ENCODE peak calls at places on chromosomes 11 and 22, in six cellular contexts. E is PC-3, S is GM23248, Y is MM.1S, M is HCT116, F is SK-N-SH. A is an unnamed sample.

GRCh38 chr11:2890466-2891241 is 5.1 kb upstream of the CDKN1C start:
- DNase-seq in S (no peak), E (peak), Y (no peak), F (no peak), M (no peak), A (peak)

GRCh38 chr22:37007666-37008065 is 11.6 kb downstream of the TST start:
- DNase-seq in M (no peak), E (no peak), Y (no peak), F (no peak), S (no peak), A (peak)

GRCh38 chr11:62295504-62295903 is 3.4 kb downstream of the SCGB1D4 start:
- DNase-seq in Y (no peak), F (no peak), M (no peak), E (peak), S (peak), A (peak)

GRCh38 chr22:27973851-27974250 is 54.8 kb upstream of the PITPNB start:
- DNase-seq in E (no peak), S (no peak), Y (no peak), F (no peak), M (no peak), A (peak)

GRCh38 chr22:19886605-19887250 is 32.1 kb upstream of the GNB1L start:
- DNase-seq in F (no peak), Y (no peak), M (no peak), E (no peak), S (peak), A (no peak)

GRCh38 chr11:43937434-43938411 is 4.7 kb upstream of the C11orf96 start:
- DNase-seq in M (peak), Y (no peak), E (peak), F (no peak), S (peak), A (no peak)

GRCh38 chr11:61120865-61121831 is 18.9 kb downstream of the CD5 start:
- DNase-seq in Y (no peak), F (peak), E (no peak), M (no peak), S (peak), A (no peak)

GRCh38 chr11:27699242-27699925 is 871 bp downstream of the BDNF start:
- DNase-seq in Y (no peak), F (peak), M (no peak), S (peak), E (peak), A (peak)

GRCh38 chr11:36455658-36456111 is 54.4 kb downstream of the TRAF6 start:
- DNase-seq in Y (no peak), M (no peak), E (peak), S (peak), F (peak), A (peak)

GRCh38 chr22:28444659-28445058 is 235.0 kb downstream of the TTC28 start:
- DNase-seq in M (no peak), S (peak), E (no peak), Y (no peak), F (no peak), A (no peak)

GRCh38 chr22:39243443-39244072 is 1.2 kb downstream of the PDGFB start:
- DNase-seq in S (no peak), E (peak), M (no peak), Y (peak), F (no peak), A (peak)

GRCh38 chr11:11604340-11604992 is 17.3 kb downstream of the GALNT18 start:
- DNase-seq in S (no peak), M (no peak), E (no peak), F (no peak), Y (no peak), A (no peak)

DNA sequence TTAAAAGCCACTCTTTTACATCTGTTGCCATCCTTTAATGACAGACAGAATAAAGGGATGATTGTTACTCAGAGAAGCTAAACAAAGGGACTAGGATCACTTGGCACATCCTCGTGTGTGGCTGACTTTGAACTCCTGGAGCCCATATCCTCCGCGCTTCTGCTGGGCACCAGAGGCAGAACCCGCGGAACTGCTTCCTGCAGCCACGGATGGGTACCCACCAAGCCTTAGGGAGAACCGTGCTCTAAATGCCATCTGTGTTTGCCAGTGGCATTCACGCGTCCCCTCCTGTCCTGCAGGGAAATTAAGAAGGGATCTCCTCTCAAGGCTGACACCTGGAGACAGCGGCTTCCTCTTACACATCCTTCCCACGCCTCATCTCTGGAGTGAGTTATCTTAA is 294.4 kb downstream of the NTM start:
- DNase-seq in E (no peak), F (no peak), M (no peak), Y (no peak), S (no peak), A (no peak)
- H3K9ac ChIP-seq in E (no peak), F (no peak), M (no peak), Y (no peak), S (no peak), A (no peak)

DNA sequence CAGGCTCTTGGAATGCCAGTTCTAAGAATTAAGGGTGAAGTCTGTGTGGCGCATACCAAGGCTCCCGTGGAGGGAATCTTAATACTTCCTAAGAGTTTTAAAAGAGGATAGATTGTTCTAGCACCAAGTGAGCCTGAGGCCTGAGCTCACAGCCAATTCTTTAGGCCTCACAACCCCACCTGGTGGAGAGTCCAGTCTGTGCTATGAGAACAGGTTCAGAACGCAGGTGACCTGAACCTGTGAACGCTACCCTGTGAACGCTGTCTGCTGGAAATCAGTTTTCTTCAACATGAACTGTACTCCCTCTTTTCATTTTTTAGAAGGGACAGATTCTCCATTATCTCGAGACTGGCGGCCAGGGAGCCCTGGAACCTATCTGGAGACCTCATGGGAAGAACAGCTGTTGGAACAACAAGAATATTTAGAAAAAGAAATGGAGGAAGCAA is 43.2 kb upstream of the DLAT start:
- DNase-seq in S (peak), F (peak), M (peak), E (peak), Y (peak), A (peak)
- H3K4me2 ChIP-seq in S (no peak), F (no peak), M (no peak), E (peak), Y (no peak), A (peak)

GRCh38 chr11:126113515-126113957 is 50.9 kb upstream of the CDON start:
- DNase-seq in F (peak), Y (no peak), S (peak), E (peak), M (peak), A (peak)
- TF ChIP-seq EZH2phosphoT487 in F (no peak), Y (no peak), S (no peak), E (peak), M (no peak), A (no peak)

DNA sequence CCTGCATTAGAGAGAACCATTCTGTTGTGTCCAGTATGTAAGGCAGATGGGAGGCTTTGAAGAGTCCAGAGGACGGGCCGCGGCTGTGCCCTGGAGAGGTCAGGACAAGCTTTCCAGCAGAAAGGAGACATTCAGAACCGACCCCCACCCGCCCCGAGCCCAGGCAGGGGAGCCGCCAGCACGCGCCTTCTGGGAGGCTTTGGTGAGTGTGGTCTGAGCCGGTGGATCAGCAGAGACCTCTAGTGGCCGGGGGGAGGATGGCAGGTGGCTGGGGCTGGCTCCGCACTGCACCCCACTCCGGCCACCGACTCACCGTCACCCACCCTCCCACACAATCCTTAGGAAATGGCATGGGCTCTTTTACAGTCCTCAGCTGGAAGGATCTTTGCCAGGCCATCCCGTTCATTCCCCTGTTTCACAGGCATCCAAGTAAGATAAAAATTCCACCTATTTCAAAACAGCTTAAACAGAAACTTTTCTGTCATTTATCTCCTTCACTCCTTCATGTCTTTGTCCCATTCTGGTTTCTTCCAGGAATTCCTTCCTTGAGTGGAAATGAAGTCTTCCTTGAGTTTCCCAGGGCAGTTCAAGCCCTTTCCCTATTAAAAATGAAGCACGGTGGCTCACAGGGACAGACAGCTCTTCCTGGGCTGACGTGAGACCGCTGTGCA is 91.1 kb downstream of the FEZ1 start:
- DNase-seq in E (peak), M (peak), S (peak), Y (peak), F (peak), A (peak)
- H3K9ac ChIP-seq in E (no peak), M (no peak), S (no peak), Y (no peak), F (no peak), A (no peak)

GRCh38 chr11:32435947-32436750 is 810 bp upstream of the WT1 start:
- DNase-seq in E (no peak), F (peak), S (no peak), Y (no peak), M (no peak), A (peak)
- H3K4me2 ChIP-seq in E (peak), F (no peak), S (peak), Y (no peak), M (no peak), A (peak)

GRCh38 chr11:83051760-83052671 is 19.7 kb downstream of the RAB30 start:
- DNase-seq in Y (no peak), S (peak), M (no peak), E (peak), F (no peak), A (no peak)
- TF ChIP-seq EZH2phosphoT487 in Y (no peak), S (peak), M (no peak), E (no peak), F (no peak), A (no peak)

DNA sequence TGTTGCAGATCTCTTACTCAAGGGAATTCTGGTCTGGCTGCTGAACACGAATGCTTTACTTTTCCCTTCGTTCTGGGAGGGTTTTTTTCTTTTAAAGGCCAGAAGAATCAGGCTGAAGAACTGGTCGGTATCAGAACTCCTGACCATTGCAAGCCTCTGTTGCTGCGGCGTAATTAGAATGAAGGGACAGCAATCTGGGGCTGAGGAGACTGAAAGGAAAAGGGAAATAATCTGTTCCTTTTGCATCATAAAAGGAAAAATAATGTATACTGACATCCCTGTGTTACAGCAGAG is 652 bp downstream of the SC5D start:
- DNase-seq in E (peak), S (peak), F (no peak), Y (peak), M (no peak), A (no peak)
- H3K9ac ChIP-seq in E (peak), S (peak), F (peak), Y (peak), M (peak), A (peak)

DNA sequence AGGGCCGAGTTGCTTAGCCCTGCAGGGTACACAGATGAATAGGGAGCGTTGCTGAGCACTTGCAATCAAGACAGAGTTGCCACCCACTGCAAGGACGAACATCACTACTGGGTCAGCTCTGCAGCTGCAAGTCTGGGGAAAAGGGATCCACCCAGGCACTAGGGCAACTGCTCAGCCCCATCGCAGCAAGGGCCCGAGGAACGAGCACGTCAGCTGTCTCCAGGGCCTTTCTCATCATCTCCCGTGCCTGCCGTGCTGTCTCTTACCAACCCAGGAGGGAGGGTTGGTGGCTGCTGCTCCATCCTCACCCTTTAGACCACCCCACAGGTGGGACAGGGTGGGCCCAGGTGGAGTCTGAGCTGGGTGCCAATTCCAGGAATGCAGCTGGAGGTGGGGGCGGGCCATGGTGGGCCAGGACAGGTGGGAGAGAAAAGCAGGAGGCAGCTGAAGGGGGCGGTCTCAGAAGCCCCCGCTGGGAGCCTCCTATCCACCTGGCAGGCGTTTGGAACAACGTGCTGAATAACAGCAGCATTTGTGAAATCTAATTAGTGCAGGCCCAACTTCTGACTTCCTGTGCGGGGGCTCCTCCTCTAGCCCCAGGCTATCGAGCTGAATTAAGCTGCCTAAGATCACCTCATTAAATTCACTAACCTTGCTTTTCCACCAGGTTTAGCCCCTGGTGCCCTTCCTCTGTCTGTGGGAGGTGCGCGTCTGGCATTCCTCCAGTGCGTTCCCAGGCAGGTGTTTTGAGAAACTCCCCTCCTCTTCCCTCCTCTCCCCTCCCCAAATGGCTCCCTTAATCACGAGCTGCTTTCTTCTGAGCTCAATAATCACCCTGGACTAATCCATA is 252.5 kb downstream of the ST3GAL4 start:
- DNase-seq in M (no peak), E (no peak), Y (no peak), F (no peak), S (no peak), A (peak)
- H3K4me2 ChIP-seq in M (peak), E (no peak), Y (no peak), F (no peak), S (no peak), A (peak)